ENCODE peak calls at places on chromosomes 5 and 9, in four cellular contexts. One of them, this sample, is unnamed.

GRCh38 chr5:85814596-85814995 is 803.1 kb upstream of the COX7C start:
- DNase-seq in stimulated activated CD4-positive, alpha-beta T cell treated with anti-CD3 and anti-CD28 coated beads, TNF-alpha, amount 100 ng/mL, for 24 hours: no peak
- DNase-seq in fibroblast of lung: no peak
- DNase-seq in left lobe of liver: no peak
- DNase-seq in this sample: peak; percentile 0

GRCh38 chr9:135512904-135513303 is 8.3 kb upstream of the LCN1 start:
- DNase-seq in stimulated activated CD4-positive, alpha-beta T cell treated with anti-CD3 and anti-CD28 coated beads, TNF-alpha, amount 100 ng/mL, for 24 hours: no peak
- DNase-seq in fibroblast of lung: peak; percentile 40
- DNase-seq in left lobe of liver: peak; percentile 22
- DNase-seq in this sample: peak; percentile 31

GRCh38 chr5:68149189-68149588 is 66.4 kb upstream of the PIK3R1 start:
- DNase-seq in stimulated activated CD4-positive, alpha-beta T cell treated with anti-CD3 and anti-CD28 coated beads, TNF-alpha, amount 100 ng/mL, for 24 hours: no peak
- DNase-seq in fibroblast of lung: peak; percentile 86
- DNase-seq in left lobe of liver: no peak
- DNase-seq in this sample: no peak

GRCh38 chr5:81752644-81752963 is 1.7 kb upstream of the SSBP2 start:
- DNase-seq in stimulated activated CD4-positive, alpha-beta T cell treated with anti-CD3 and anti-CD28 coated beads, TNF-alpha, amount 100 ng/mL, for 24 hours: no peak
- DNase-seq in fibroblast of lung: no peak
- DNase-seq in left lobe of liver: no peak
- DNase-seq in this sample: no peak

GRCh38 chr5:54889826-54890225 is 95.6 kb downstream of the ESM1 start:
- DNase-seq in stimulated activated CD4-positive, alpha-beta T cell treated with anti-CD3 and anti-CD28 coated beads, TNF-alpha, amount 100 ng/mL, for 24 hours: no peak
- DNase-seq in fibroblast of lung: peak; percentile 92
- DNase-seq in left lobe of liver: no peak
- DNase-seq in this sample: peak; percentile 93

GRCh38 chr9:86731511-86731993 is 215.8 kb downstream of the GAS1 start:
- DNase-seq in stimulated activated CD4-positive, alpha-beta T cell treated with anti-CD3 and anti-CD28 coated beads, TNF-alpha, amount 100 ng/mL, for 24 hours: no peak
- DNase-seq in fibroblast of lung: peak; percentile 93
- DNase-seq in left lobe of liver: no peak
- DNase-seq in this sample: peak; percentile 60

GRCh38 chr5:175235251-175235963 is 208.6 kb downstream of the DRD1 start:
- DNase-seq in stimulated activated CD4-positive, alpha-beta T cell treated with anti-CD3 and anti-CD28 coated beads, TNF-alpha, amount 100 ng/mL, for 24 hours: no peak
- DNase-seq in fibroblast of lung: peak; percentile 51
- DNase-seq in left lobe of liver: no peak
- DNase-seq in this sample: peak; percentile 23

GRCh38 chr5:14223372-14223771 is 80.2 kb downstream of the TRIO start:
- DNase-seq in stimulated activated CD4-positive, alpha-beta T cell treated with anti-CD3 and anti-CD28 coated beads, TNF-alpha, amount 100 ng/mL, for 24 hours: no peak
- DNase-seq in fibroblast of lung: no peak
- DNase-seq in left lobe of liver: no peak
- DNase-seq in this sample: no peak

GRCh38 chr9:98935064-98935463 is 8.6 kb upstream of the COL15A1 start:
- DNase-seq in stimulated activated CD4-positive, alpha-beta T cell treated with anti-CD3 and anti-CD28 coated beads, TNF-alpha, amount 100 ng/mL, for 24 hours: no peak
- DNase-seq in fibroblast of lung: no peak
- DNase-seq in left lobe of liver: no peak
- DNase-seq in this sample: no peak

GRCh38 chr5:179873711-179874110 is 15.1 kb upstream of the MRNIP start:
- DNase-seq in stimulated activated CD4-positive, alpha-beta T cell treated with anti-CD3 and anti-CD28 coated beads, TNF-alpha, amount 100 ng/mL, for 24 hours: no peak
- DNase-seq in fibroblast of lung: no peak
- DNase-seq in left lobe of liver: no peak
- DNase-seq in this sample: no peak

GRCh38 chr9:69253057-69253456 is 72.0 kb upstream of the ENTREP1 start:
- DNase-seq in stimulated activated CD4-positive, alpha-beta T cell treated with anti-CD3 and anti-CD28 coated beads, TNF-alpha, amount 100 ng/mL, for 24 hours: no peak
- DNase-seq in fibroblast of lung: no peak
- DNase-seq in left lobe of liver: no peak
- DNase-seq in this sample: peak; percentile 30

GRCh38 chr5:172692981-172693380 is 51.9 kb downstream of the NEURL1B start:
- DNase-seq in stimulated activated CD4-positive, alpha-beta T cell treated with anti-CD3 and anti-CD28 coated beads, TNF-alpha, amount 100 ng/mL, for 24 hours: no peak
- DNase-seq in fibroblast of lung: peak; percentile 67
- DNase-seq in left lobe of liver: no peak
- DNase-seq in this sample: peak; percentile 31

GRCh38 chr5:159515909-159516415 is 185.7 kb upstream of the IL12B start:
- DNase-seq in stimulated activated CD4-positive, alpha-beta T cell treated with anti-CD3 and anti-CD28 coated beads, TNF-alpha, amount 100 ng/mL, for 24 hours: peak; percentile 64
- DNase-seq in fibroblast of lung: peak; percentile 61
- DNase-seq in left lobe of liver: peak; percentile 62
- DNase-seq in this sample: peak; percentile 87

GRCh38 chr9:4141201-4141750 is 158.6 kb downstream of the GLIS3 start:
- DNase-seq in stimulated activated CD4-positive, alpha-beta T cell treated with anti-CD3 and anti-CD28 coated beads, TNF-alpha, amount 100 ng/mL, for 24 hours: no peak
- DNase-seq in fibroblast of lung: peak; percentile 41
- DNase-seq in left lobe of liver: no peak
- DNase-seq in this sample: peak; percentile 41